ENCODE peak calls at places on chromosomes 13 and 19, in five cellular contexts. One of them, this sample, is unnamed.

GRCh38 chr19:3507371-3508120 is 1.4 kb downstream of the FZR1 start:
- DNase-seq in activated CD4-positive, alpha-beta T cell treated with anti-CD3 and anti-CD28 coated beads, Interleukin-2, amount 50 U/mL, for 24 hours: no peak
- DNase-seq in stimulated activated CD8-positive, alpha-beta memory T cell treated with anti-CD3 and anti-CD28 coated beads, Interleukin-12 subunit alpha, Interleukin-12 subunit beta, amount 100 ng/mL, for 1 hour: no peak
- DNase-seq in esophagus squamous epithelium: no peak
- DNase-seq in pancreas: no peak
- DNase-seq in this sample: no peak

GRCh38 chr13:50386527-50387123 is 371.4 kb downstream of the KCNRG start:
- DNase-seq in activated CD4-positive, alpha-beta T cell treated with anti-CD3 and anti-CD28 coated beads, Interleukin-2, amount 50 U/mL, for 24 hours: no peak
- DNase-seq in stimulated activated CD8-positive, alpha-beta memory T cell treated with anti-CD3 and anti-CD28 coated beads, Interleukin-12 subunit alpha, Interleukin-12 subunit beta, amount 100 ng/mL, for 1 hour: no peak
- DNase-seq in esophagus squamous epithelium: no peak
- DNase-seq in pancreas: no peak
- DNase-seq in this sample: no peak

GRCh38 chr13:35768126-35768525 is 291.6 kb upstream of the MAB21L1 start:
- DNase-seq in activated CD4-positive, alpha-beta T cell treated with anti-CD3 and anti-CD28 coated beads, Interleukin-2, amount 50 U/mL, for 24 hours: no peak
- DNase-seq in stimulated activated CD8-positive, alpha-beta memory T cell treated with anti-CD3 and anti-CD28 coated beads, Interleukin-12 subunit alpha, Interleukin-12 subunit beta, amount 100 ng/mL, for 1 hour: no peak
- DNase-seq in esophagus squamous epithelium: no peak
- DNase-seq in pancreas: no peak
- DNase-seq in this sample: no peak

GRCh38 chr13:102800145-102801041 is 1.5 kb downstream of the BIVM start:
- DNase-seq in activated CD4-positive, alpha-beta T cell treated with anti-CD3 and anti-CD28 coated beads, Interleukin-2, amount 50 U/mL, for 24 hours: peak
- DNase-seq in stimulated activated CD8-positive, alpha-beta memory T cell treated with anti-CD3 and anti-CD28 coated beads, Interleukin-12 subunit alpha, Interleukin-12 subunit beta, amount 100 ng/mL, for 1 hour: peak
- DNase-seq in esophagus squamous epithelium: peak
- DNase-seq in pancreas: peak
- DNase-seq in this sample: peak

GRCh38 chr19:5863030-5863665 is 7.2 kb downstream of the FUT5 start:
- DNase-seq in activated CD4-positive, alpha-beta T cell treated with anti-CD3 and anti-CD28 coated beads, Interleukin-2, amount 50 U/mL, for 24 hours: no peak
- DNase-seq in stimulated activated CD8-positive, alpha-beta memory T cell treated with anti-CD3 and anti-CD28 coated beads, Interleukin-12 subunit alpha, Interleukin-12 subunit beta, amount 100 ng/mL, for 1 hour: no peak
- DNase-seq in esophagus squamous epithelium: no peak
- DNase-seq in pancreas: no peak
- DNase-seq in this sample: no peak

GRCh38 chr19:56312787-56313343 is 1.8 kb downstream of the ZSCAN5A start:
- DNase-seq in activated CD4-positive, alpha-beta T cell treated with anti-CD3 and anti-CD28 coated beads, Interleukin-2, amount 50 U/mL, for 24 hours: no peak
- DNase-seq in stimulated activated CD8-positive, alpha-beta memory T cell treated with anti-CD3 and anti-CD28 coated beads, Interleukin-12 subunit alpha, Interleukin-12 subunit beta, amount 100 ng/mL, for 1 hour: no peak
- DNase-seq in esophagus squamous epithelium: no peak
- DNase-seq in pancreas: no peak
- DNase-seq in this sample: no peak

GRCh38 chr13:26254583-26255102 is 714 bp downstream of the CDK8 start:
- DNase-seq in activated CD4-positive, alpha-beta T cell treated with anti-CD3 and anti-CD28 coated beads, Interleukin-2, amount 50 U/mL, for 24 hours: peak
- DNase-seq in stimulated activated CD8-positive, alpha-beta memory T cell treated with anti-CD3 and anti-CD28 coated beads, Interleukin-12 subunit alpha, Interleukin-12 subunit beta, amount 100 ng/mL, for 1 hour: peak
- DNase-seq in esophagus squamous epithelium: peak
- DNase-seq in pancreas: peak
- DNase-seq in this sample: peak

GRCh38 chr19:31408460-31409124 is 59.4 kb upstream of the TSHZ3 start:
- DNase-seq in activated CD4-positive, alpha-beta T cell treated with anti-CD3 and anti-CD28 coated beads, Interleukin-2, amount 50 U/mL, for 24 hours: no peak
- DNase-seq in stimulated activated CD8-positive, alpha-beta memory T cell treated with anti-CD3 and anti-CD28 coated beads, Interleukin-12 subunit alpha, Interleukin-12 subunit beta, amount 100 ng/mL, for 1 hour: no peak
- DNase-seq in esophagus squamous epithelium: no peak
- DNase-seq in pancreas: no peak
- DNase-seq in this sample: no peak

GRCh38 chr19:12789904-12790619 is 1.2 kb upstream of the JUNB start:
- DNase-seq in activated CD4-positive, alpha-beta T cell treated with anti-CD3 and anti-CD28 coated beads, Interleukin-2, amount 50 U/mL, for 24 hours: peak
- DNase-seq in stimulated activated CD8-positive, alpha-beta memory T cell treated with anti-CD3 and anti-CD28 coated beads, Interleukin-12 subunit alpha, Interleukin-12 subunit beta, amount 100 ng/mL, for 1 hour: peak
- DNase-seq in esophagus squamous epithelium: peak
- DNase-seq in pancreas: peak
- DNase-seq in this sample: peak

GRCh38 chr13:20573636-20574035 is 6.7 kb downstream of the IFT88 start:
- DNase-seq in activated CD4-positive, alpha-beta T cell treated with anti-CD3 and anti-CD28 coated beads, Interleukin-2, amount 50 U/mL, for 24 hours: no peak
- DNase-seq in stimulated activated CD8-positive, alpha-beta memory T cell treated with anti-CD3 and anti-CD28 coated beads, Interleukin-12 subunit alpha, Interleukin-12 subunit beta, amount 100 ng/mL, for 1 hour: no peak
- DNase-seq in esophagus squamous epithelium: no peak
- DNase-seq in pancreas: no peak
- DNase-seq in this sample: no peak

GRCh38 chr13:59906413-59907027 is 257.2 kb downstream of the DIAPH3 start:
- DNase-seq in activated CD4-positive, alpha-beta T cell treated with anti-CD3 and anti-CD28 coated beads, Interleukin-2, amount 50 U/mL, for 24 hours: no peak
- DNase-seq in stimulated activated CD8-positive, alpha-beta memory T cell treated with anti-CD3 and anti-CD28 coated beads, Interleukin-12 subunit alpha, Interleukin-12 subunit beta, amount 100 ng/mL, for 1 hour: no peak
- DNase-seq in esophagus squamous epithelium: no peak
- DNase-seq in pancreas: no peak
- DNase-seq in this sample: no peak

GRCh38 chr19:47155141-47155540 is 24.5 kb downstream of the SAE1 start:
- DNase-seq in activated CD4-positive, alpha-beta T cell treated with anti-CD3 and anti-CD28 coated beads, Interleukin-2, amount 50 U/mL, for 24 hours: no peak
- DNase-seq in stimulated activated CD8-positive, alpha-beta memory T cell treated with anti-CD3 and anti-CD28 coated beads, Interleukin-12 subunit alpha, Interleukin-12 subunit beta, amount 100 ng/mL, for 1 hour: no peak
- DNase-seq in esophagus squamous epithelium: no peak
- DNase-seq in pancreas: no peak
- DNase-seq in this sample: no peak